ENCODE peak calls at places on chromosome 14, in four cellular contexts. D is choroid plexus epithelial cell, Y is transverse colon, S is foreskin fibroblast. B is an unnamed sample.

GRCh38 chr14:89425931-89426330 is 8.9 kb upstream of the FOXN3 start:
- DNase-seq in D (peak; percentile 95), Y (peak; percentile 33), S (peak; percentile 97), B (peak; percentile 94)

GRCh38 chr14:72643317-72643801 is 250.5 kb downstream of the DPF3 start:
- DNase-seq in D (peak; percentile 97), Y (no peak), S (peak; percentile 98), B (peak; percentile 87)

GRCh38 chr14:68676511-68676943 is 116.3 kb downstream of the ZFP36L1 start:
- DNase-seq in D (no peak), Y (no peak), S (no peak), B (no peak)

GRCh38 chr14:50225974-50226297 is 5.4 kb downstream of the SOS2 start:
- DNase-seq in D (no peak), Y (no peak), S (no peak), B (no peak)

GRCh38 chr14:59055439-59056045 is 132.9 kb upstream of the DAAM1 start:
- DNase-seq in D (peak; percentile 80), Y (peak; percentile 17), S (peak; percentile 48), B (peak; percentile 35)

GRCh38 chr14:34722723-34723545 is 8.5 kb upstream of the CFL2 start:
- DNase-seq in D (peak; percentile 79), Y (peak; percentile 27), S (peak; percentile 41), B (no peak)

GRCh38 chr14:65267856-65268255 is 144.7 kb upstream of the FUT8 start:
- DNase-seq in D (no peak), Y (no peak), S (no peak), B (no peak)

GRCh38 chr14:20477211-20477876 is 8.1 kb downstream of the PNP start:
- DNase-seq in D (peak; percentile 49), Y (no peak), S (no peak), B (no peak)

DNA sequence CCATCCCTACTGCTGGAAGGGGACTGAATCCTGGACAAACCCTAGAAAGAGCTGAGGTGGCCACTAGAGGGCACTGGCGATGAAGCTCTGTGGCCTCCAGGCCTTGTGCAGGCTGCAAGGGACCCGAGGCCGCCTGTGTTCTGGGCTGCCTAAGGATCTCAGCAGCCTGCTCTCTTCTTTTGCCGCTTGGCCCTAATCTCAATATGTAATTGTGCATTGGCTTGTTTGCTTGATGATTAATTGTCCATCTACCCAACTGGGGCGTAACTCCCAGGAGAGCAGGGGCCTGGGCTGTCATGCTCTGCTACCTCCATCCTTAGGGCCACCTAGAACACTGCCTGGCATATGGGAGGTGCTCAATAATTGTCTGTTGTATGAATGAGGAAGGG is 73.8 kb downstream of the SYNE3 start:
- DNase-seq in D (peak; percentile 89), Y (peak; percentile 87), S (peak; percentile 79), B (peak; percentile 35)
- TF ChIP-seq CTCF in D (peak; percentile 97), Y (peak; percentile 79), S (peak; percentile 90), B (peak; percentile 91)

GRCh38 chr14:22885975-22886374 is 3.0 kb downstream of the REM2 start:
- DNase-seq in D (no peak), Y (no peak), S (no peak), B (no peak)

GRCh38 chr14:22887990-22888378 is 5.0 kb downstream of the REM2 start:
- DNase-seq in D (no peak), Y (peak; percentile 62), S (no peak), B (no peak)

GRCh38 chr14:22887260-22887989 is 4.4 kb downstream of the REM2 start:
- DNase-seq in D (peak; percentile 92), Y (peak; percentile 78), S (peak; percentile 63), B (no peak)

GRCh38 chr14:22884721-22885523 is 1.9 kb downstream of the REM2 start:
- DNase-seq in D (no peak), Y (no peak), S (no peak), B (no peak)

DNA sequence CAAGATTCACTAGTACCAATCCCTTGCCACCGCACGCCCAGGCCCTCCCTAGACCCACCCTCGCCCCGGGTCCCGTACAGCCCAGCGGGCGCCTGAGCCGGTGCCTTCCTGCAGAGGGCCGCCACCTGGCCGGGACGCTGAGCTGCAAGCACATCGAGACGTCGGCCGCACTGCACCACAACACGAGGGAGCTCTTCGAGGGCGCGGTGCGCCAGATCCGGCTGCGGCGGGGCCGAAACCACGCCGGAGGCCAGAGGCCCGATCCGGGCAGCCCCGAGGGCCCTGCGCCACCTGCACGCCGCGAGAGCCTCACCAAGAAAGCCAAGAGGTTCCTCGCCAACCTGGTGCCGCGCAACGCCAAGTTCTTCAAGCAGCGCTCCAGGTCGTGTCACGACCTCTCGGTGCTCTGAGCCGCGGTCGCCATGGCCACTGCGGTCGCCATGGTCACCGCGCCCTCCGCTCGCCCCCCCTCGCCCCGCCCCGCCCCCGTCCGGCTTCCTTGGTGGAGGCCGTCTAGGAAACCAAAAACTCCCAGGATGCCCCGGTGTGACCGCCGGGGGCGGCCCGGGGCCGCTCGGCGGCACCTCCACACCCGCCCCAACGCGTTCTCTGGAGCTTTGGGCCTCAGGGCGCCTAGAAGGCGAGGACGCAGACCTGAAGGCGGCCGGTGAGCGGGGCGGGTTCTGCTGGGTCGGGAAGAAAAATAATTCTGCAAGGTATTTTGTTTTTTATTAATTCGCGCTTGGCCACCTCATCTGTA is 3.7 kb downstream of the REM2 start:
- DNase-seq in D (peak; percentile 54), Y (peak; percentile 87), S (peak; percentile 74), B (no peak)
- TF ChIP-seq CTCF in D (peak; percentile 4), Y (peak; percentile 3), S (no peak), B (peak; percentile 10)

GRCh38 chr14:90599748-90600507 is 203.1 kb downstream of the CALM1 start:
- DNase-seq in D (peak; percentile 57), Y (no peak), S (no peak), B (no peak)
- TF ChIP-seq CTCF in D (peak; percentile 47), Y (peak; percentile 17), S (no peak), B (peak; percentile 25)

GRCh38 chr14:79274641-79275366 is 936.5 kb downstream of the DIO2 start:
- DNase-seq in D (no peak), Y (no peak), S (no peak), B (no peak)
- TF ChIP-seq CTCF in D (peak; percentile 46), Y (no peak), S (no peak), B (peak; percentile 34)

DNA sequence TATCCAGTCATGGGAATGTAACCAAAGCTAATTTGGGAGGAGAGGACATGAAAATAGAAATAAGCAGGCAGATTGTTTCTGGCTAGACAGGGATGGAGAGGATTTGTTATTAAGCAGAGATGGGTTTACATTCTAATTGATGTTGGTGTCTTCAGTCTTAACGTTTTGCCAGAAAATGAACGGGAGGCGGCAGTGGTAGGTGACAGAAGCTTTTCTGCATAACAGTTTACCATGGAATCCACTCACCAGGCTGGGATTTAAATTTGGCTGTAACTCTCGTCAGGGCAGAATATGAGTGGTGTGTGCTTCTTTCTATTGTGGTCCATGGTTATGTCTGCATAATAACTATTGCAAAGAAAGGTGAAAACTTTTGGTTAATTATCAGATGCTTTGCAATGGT is 50.2 kb upstream of the OTX2 start:
- DNase-seq in D (no peak), Y (no peak), S (no peak), B (no peak)
- TF ChIP-seq CTCF in D (no peak), Y (no peak), S (no peak), B (no peak)

GRCh38 chr14:79357307-79357706 is 854.0 kb downstream of the DIO2 start:
- DNase-seq in D (no peak), Y (no peak), S (no peak), B (no peak)

GRCh38 chr14:79363291-79363690 is 848.0 kb downstream of the DIO2 start:
- DNase-seq in D (peak; percentile 33), Y (no peak), S (no peak), B (no peak)
- TF ChIP-seq CTCF in D (peak; percentile 4), Y (no peak), S (no peak), B (no peak)

DNA sequence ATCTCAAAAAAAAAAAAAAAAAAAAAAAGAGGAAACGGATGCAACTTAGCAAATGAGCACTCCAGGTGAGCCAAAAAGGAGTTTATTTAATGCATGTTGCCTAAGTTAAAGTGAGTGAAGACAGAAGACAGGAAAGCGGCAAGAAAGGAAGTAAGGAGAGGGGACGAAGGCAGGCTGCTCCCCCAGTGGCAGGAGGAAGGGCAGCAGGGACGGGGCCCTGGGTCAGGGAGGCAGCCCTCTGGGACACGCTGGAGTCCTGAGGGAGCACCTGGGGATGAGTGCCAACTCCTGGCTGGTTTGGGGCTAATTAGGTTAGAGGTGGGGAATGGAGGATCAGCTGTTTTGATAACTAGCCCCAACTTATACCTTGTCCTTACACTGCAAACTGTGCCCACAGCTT is 37.0 kb upstream of the SPTLC2 start:
- DNase-seq in D (no peak), Y (no peak), S (no peak), B (no peak)
- TF ChIP-seq CTCF in D (peak; percentile 30), Y (no peak), S (no peak), B (no peak)

GRCh38 chr14:43001729-43002128 is 1395.1 kb downstream of the LRFN5 start:
- DNase-seq in D (no peak), Y (no peak), S (no peak), B (no peak)

GRCh38 chr14:43003845-43004244 is 1397.2 kb downstream of the LRFN5 start:
- DNase-seq in D (peak; percentile 25), Y (no peak), S (no peak), B (no peak)

DNA sequence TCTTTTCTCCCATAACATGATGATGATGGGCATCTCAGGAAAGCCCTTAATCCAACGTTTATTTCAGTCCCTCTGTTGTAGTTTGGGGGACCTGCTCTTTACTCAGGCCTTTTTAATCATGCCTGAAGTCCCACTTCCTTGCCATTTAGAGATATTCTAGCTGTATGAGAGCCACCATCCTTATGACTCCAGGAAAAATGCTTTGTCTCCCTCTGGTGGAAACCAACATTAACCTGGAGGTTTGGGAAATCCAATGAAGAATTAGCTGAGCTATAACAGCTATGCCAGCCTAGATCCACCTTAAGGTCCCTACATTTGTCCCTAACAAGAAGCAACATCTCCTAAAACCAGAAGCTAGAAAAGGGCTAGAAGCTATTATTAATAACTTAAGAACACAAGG is 1399.1 kb downstream of the LRFN5 start:
- DNase-seq in D (peak; percentile 14), Y (no peak), S (no peak), B (no peak)
- TF ChIP-seq CTCF in D (peak; percentile 37), Y (no peak), S (no peak), B (no peak)

GRCh38 chr14:96599076-96599475 is 96.9 kb downstream of the PAPOLA start:
- DNase-seq in D (no peak), Y (no peak), S (no peak), B (no peak)

GRCh38 chr14:96598332-96598928 is 96.2 kb downstream of the PAPOLA start:
- DNase-seq in D (no peak), Y (no peak), S (no peak), B (no peak)

GRCh38 chr14:96602186-96602585 is 100.0 kb downstream of the PAPOLA start:
- DNase-seq in D (no peak), Y (no peak), S (no peak), B (no peak)

GRCh38 chr14:96594961-96595360 is 92.8 kb downstream of the PAPOLA start:
- DNase-seq in D (no peak), Y (no peak), S (no peak), B (no peak)

GRCh38 chr14:96597680-96598079 is 95.5 kb downstream of the PAPOLA start:
- DNase-seq in D (no peak), Y (no peak), S (no peak), B (no peak)
- TF ChIP-seq CTCF in D (no peak), Y (no peak), S (no peak), B (no peak)

GRCh38 chr14:42715316-42715715 is 1108.6 kb downstream of the LRFN5 start:
- DNase-seq in D (peak; percentile 43), Y (no peak), S (peak; percentile 9), B (no peak)
- TF ChIP-seq CTCF in D (no peak), Y (no peak), S (no peak), B (no peak)

B was measured in AG09309.